ENCODE peak calls at places on chromosomes 7 and 10, in four cellular contexts. E is sigmoid colon, X is adrenal gland, W is prostate gland. Y is an unnamed sample. For H3K36me3, the result is how much of the 10 kb centered on the place peaks cover.

GRCh38 chr7:158076656-158077055 is 511.0 kb downstream of the PTPRN2 start:
- DNase-seq in X (no peak), W (no peak), E (no peak), Y (no peak)

GRCh38 chr7:64849924-64850499 is 53.1 kb upstream of the ZNF273 start:
- DNase-seq in X (no peak), E (no peak), W (no peak), Y (no peak)

GRCh38 chr10:3258291-3258848 is 85.8 kb upstream of the PITRM1 start:
- DNase-seq in W (no peak), E (peak), X (no peak), Y (no peak)

GRCh38 chr7:33243319-33243881 is 114.0 kb downstream of the BBS9 start:
- DNase-seq in X (no peak), E (no peak), W (no peak), Y (no peak)

GRCh38 chr7:31443457-31443856 is 70.4 kb upstream of the ITPRID1 start:
- DNase-seq in E (no peak), W (no peak), X (no peak), Y (no peak)

GRCh38 chr7:141891338-141891737 is 24.9 kb upstream of the OR9A4 start:
- DNase-seq in X (no peak), E (no peak), W (no peak), Y (no peak)

GRCh38 chr10:79104264-79104954 is 35.6 kb downstream of the ZMIZ1 start:
- DNase-seq in X (peak), E (peak), W (no peak), Y (peak)

GRCh38 chr10:117322258-117322657 is 53.0 kb downstream of the PDZD8 start:
- DNase-seq in W (no peak), E (no peak), X (no peak), Y (no peak)

GRCh38 chr7:28045592-28045991 is 135.0 kb downstream of the JAZF1 start:
- DNase-seq in E (no peak), X (no peak), W (no peak), Y (no peak)

GRCh38 chr10:100901051-100901450 is 11.7 kb upstream of the SLF2 start:
- DNase-seq in X (no peak), W (no peak), E (no peak), Y (no peak)

GRCh38 chr10:89022734-89023133 is 32.1 kb downstream of the FAS start:
- DNase-seq in W (no peak), E (no peak), X (no peak), Y (no peak)

GRCh38 chr10:128418819-128419218 is 292.6 kb upstream of the MKI67 start:
- DNase-seq in X (no peak), E (no peak), W (no peak), Y (no peak)

GRCh38 chr7:95811846-95812445 is 39.6 kb downstream of the DYNC1I1 start:
- DNase-seq in W (no peak), X (peak), E (no peak), Y (no peak)

GRCh38 chr10:5595591-5596590 is 70.5 kb downstream of the ASB13 start:
- DNase-seq in E (no peak), W (no peak), X (no peak), Y (no peak)

GRCh38 chr7:151756866-151757265 is 120.0 kb downstream of the PRKAG2 start:
- DNase-seq in W (no peak), X (no peak), E (no peak), Y (no peak)

GRCh38 chr10:87038286-87038717 is 18.2 kb downstream of the FAM25A start:
- DNase-seq in X (no peak), W (no peak), E (no peak), Y (no peak)

GRCh38 chr10:104657458-104657857 is 16.4 kb downstream of the SORCS3 start:
- DNase-seq in X (no peak), W (no peak), E (no peak), Y (no peak)

GRCh38 chr10:60846173-60846572 is 67.9 kb downstream of the CDK1 start:
- DNase-seq in W (no peak), E (no peak), X (no peak), Y (no peak)

GRCh38 chr10:42977032-42977416 is 99.8 kb upstream of the RET start:
- DNase-seq in W (no peak), X (peak), E (peak), Y (no peak)

GRCh38 chr10:29948971-29949370 is 110.4 kb downstream of the JCAD start:
- DNase-seq in W (peak), X (no peak), E (no peak), Y (no peak)

GRCh38 chr7:106914018-106914607 is 49.0 kb downstream of the PIK3CG start:
- DNase-seq in X (no peak), E (no peak), W (no peak), Y (no peak)

GRCh38 chr10:1575481-1576244 is 161.7 kb downstream of the ADARB2 start:
- DNase-seq in E (peak), W (no peak), X (no peak), Y (no peak)

GRCh38 chr7:130486963-130487324 is 4.9 kb upstream of the MEST start:
- DNase-seq in X (no peak), E (no peak), W (no peak), Y (no peak)

GRCh38 chr7:7434379-7434778 is 101.3 kb downstream of the COL28A1 start:
- DNase-seq in E (no peak), W (no peak), X (no peak), Y (no peak)

GRCh38 chr10:17428616-17429097 is 25.7 kb downstream of the ST8SIA6 start:
- DNase-seq in X (no peak), W (no peak), E (no peak), Y (no peak)

GRCh38 chr10:104321716-104322415 is 16.4 kb downstream of the ITPRIP start:
- DNase-seq in E (peak), W (no peak), X (no peak), Y (no peak)

GRCh38 chr7:117085769-117086463 is 132.6 kb downstream of the ST7 start:
- DNase-seq in E (no peak), W (no peak), X (no peak), Y (no peak)

GRCh38 chr10:119078422-119079179 is 2.0 kb downstream of the EIF3A start:
- DNase-seq in X (no peak), E (no peak), W (no peak), Y (no peak)

GRCh38 chr7:100437150-100438100 is 1.1 kb upstream of the PPP1R35 start:
- DNase-seq in X (no peak), W (no peak), E (peak), Y (no peak)

GRCh38 chr7:104161244-104161643 is 46.6 kb downstream of the ORC5 start:
- DNase-seq in E (no peak), W (no peak), X (peak), Y (no peak)

GRCh38 chr10:60524541-60524940 is 134.9 kb upstream of the ANK3 start:
- DNase-seq in X (no peak), W (no peak), E (no peak), Y (no peak)

GRCh38 chr10:86170255-86171153 is 196.1 kb downstream of the GRID1 start:
- DNase-seq in E (peak), X (no peak), W (no peak), Y (no peak)

GRCh38 chr7:3739983-3740382 is 438.9 kb downstream of the SDK1 start:
- DNase-seq in W (no peak), E (no peak), X (no peak), Y (no peak)

GRCh38 chr10:81866753-81867152 is 8.2 kb upstream of the NRG3 start:
- DNase-seq in W (no peak), X (peak), E (no peak), Y (no peak)

GRCh38 chr10:4033341-4033896 is 248.4 kb upstream of the KLF6 start:
- DNase-seq in E (no peak), X (no peak), W (no peak), Y (no peak)

GRCh38 chr7:85770332-85770731 is 583.5 kb upstream of the SEMA3D start:
- DNase-seq in E (no peak), W (no peak), X (no peak), Y (no peak)

GRCh38 chr10:14578060-14578952 is 196.4 kb downstream of the FAM107B start:
- DNase-seq in X (peak), E (no peak), W (no peak), Y (no peak)

GRCh38 chr7:30920021-30920583 is 8.4 kb downstream of the AQP1 start:
- DNase-seq in E (peak), X (peak), W (no peak), Y (no peak)

GRCh38 chr10:80988755-80989154 is 451.1 kb downstream of the SH2D4B start:
- DNase-seq in X (no peak), W (no peak), E (no peak), Y (no peak)

GRCh38 chr7:19772858-19773337 is 519 bp downstream of the TMEM196 start:
- DNase-seq in W (no peak), X (peak), E (no peak), Y (peak)

GRCh38 chr10:102225646-102226541 is at the start of gene ELOVL3:
- DNase-seq in E (peak), W (peak), X (peak), Y (peak)
- TF ChIP-seq POLR2A in E (no peak), W (no peak), X (peak), Y (no peak)

GRCh38 chr7:18497800-18498199 is 2.3 kb downstream of the HDAC9 start:
- DNase-seq in X (no peak), E (no peak), W (no peak), Y (no peak)
- H3K4me3 ChIP-seq in X (no peak), E (no peak), W (no peak), Y (no peak)

DNA sequence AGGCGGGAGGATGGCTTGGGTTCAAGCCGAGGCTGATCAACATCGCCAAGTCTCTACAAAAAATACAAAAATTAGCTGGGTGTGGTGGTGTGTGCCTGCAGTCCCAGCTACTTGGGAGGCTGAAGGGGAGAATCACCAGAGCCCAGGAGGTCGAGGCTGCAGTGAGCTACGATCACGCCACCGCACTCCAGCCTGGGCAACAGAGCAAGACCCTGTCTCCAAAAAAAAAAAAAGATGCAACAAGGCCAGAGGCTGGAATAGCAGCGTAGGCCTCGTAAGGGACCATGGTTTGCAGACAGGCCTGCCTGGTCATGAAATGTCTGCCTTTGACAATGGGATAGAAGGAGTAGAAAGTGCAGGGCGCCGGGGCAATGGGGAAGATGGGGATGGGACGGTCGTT is 20.0 kb downstream of the PAPOLB start:
- DNase-seq in W (no peak), E (no peak), X (no peak), Y (no peak)
- H3K36me3 ChIP-seq in W (under half), E (under half), X (under half), Y (under half)

GRCh38 chr10:110764793-110765512 is 106.8 kb upstream of the PDCD4 start:
- DNase-seq in W (no peak), X (no peak), E (no peak), Y (no peak)
- TF ChIP-seq POLR2A in W (no peak), X (no peak), E (no peak), Y (no peak)

Y was measured in testis.